ENCODE peak calls at places on chromosomes 13 and 19, in four cellular contexts. One of them, this sample, is unnamed.

GRCh38 chr19:53945441-53945840 is 17.3 kb upstream of the CACNG8 start:
- DNase-seq in PC-3: peak
- DNase-seq in stomach: no peak
- DNase-seq in AG04450: no peak
- DNase-seq in this sample: no peak

GRCh38 chr19:14502334-14503092 is 6.6 kb upstream of the GIPC1 start:
- DNase-seq in stomach: no peak
- DNase-seq in PC-3: peak
- DNase-seq in AG04450: no peak
- DNase-seq in this sample: no peak

GRCh38 chr13:79646880-79647279 is 165.9 kb downstream of the NDFIP2 start:
- DNase-seq in PC-3: no peak
- DNase-seq in stomach: no peak
- DNase-seq in AG04450: no peak
- DNase-seq in this sample: no peak

GRCh38 chr19:53007200-53008054 is 6.3 kb upstream of the ERVV-1 start:
- DNase-seq in stomach: no peak
- DNase-seq in PC-3: no peak
- DNase-seq in AG04450: no peak
- DNase-seq in this sample: no peak

GRCh38 chr19:2330632-2331284 is 2.3 kb downstream of the SPPL2B start:
- DNase-seq in stomach: peak
- DNase-seq in PC-3: no peak
- DNase-seq in AG04450: no peak
- DNase-seq in this sample: no peak

GRCh38 chr19:52778811-52779210 is 7.8 kb downstream of the ZNF600 start:
- DNase-seq in PC-3: no peak
- DNase-seq in AG04450: no peak
- DNase-seq in stomach: no peak
- DNase-seq in this sample: no peak

GRCh38 chr13:113814435-113814821 is 49.4 kb downstream of the GAS6 start:
- DNase-seq in stomach: no peak
- DNase-seq in PC-3: peak
- DNase-seq in AG04450: no peak
- DNase-seq in this sample: no peak

GRCh38 chr13:100176781-100177389 is 88.0 kb downstream of the PCCA start:
- DNase-seq in stomach: no peak
- DNase-seq in AG04450: peak
- DNase-seq in PC-3: no peak
- DNase-seq in this sample: no peak

GRCh38 chr19:42276821-42277220 is 7.8 kb downstream of the CIC start:
- DNase-seq in stomach: no peak
- DNase-seq in PC-3: no peak
- DNase-seq in AG04450: no peak
- DNase-seq in this sample: no peak

GRCh38 chr19:45349126-45349415 is 8.5 kb downstream of the KLC3 start:
- DNase-seq in AG04450: no peak
- DNase-seq in PC-3: no peak
- DNase-seq in stomach: no peak
- DNase-seq in this sample: no peak

GRCh38 chr19:54180691-54181091 is 7.7 kb upstream of the TMC4 start:
- DNase-seq in stomach: no peak
- DNase-seq in AG04450: no peak
- DNase-seq in PC-3: peak
- DNase-seq in this sample: no peak

GRCh38 chr13:107361666-107362065 is 793.7 kb upstream of the ARGLU1 start:
- DNase-seq in stomach: no peak
- DNase-seq in PC-3: no peak
- DNase-seq in AG04450: no peak
- DNase-seq in this sample: no peak

GRCh38 chr19:1318678-1319471 is 33.2 kb downstream of the EFNA2 start:
- DNase-seq in PC-3: no peak
- DNase-seq in stomach: no peak
- DNase-seq in AG04450: no peak
- DNase-seq in this sample: no peak

GRCh38 chr13:112218416-112218815 is 151.5 kb downstream of the SOX1 start:
- DNase-seq in PC-3: no peak
- DNase-seq in stomach: no peak
- DNase-seq in AG04450: no peak
- DNase-seq in this sample: no peak

GRCh38 chr19:17859533-17860330 is at the start of gene RPL18A:
- DNase-seq in stomach: peak
- DNase-seq in AG04450: peak
- DNase-seq in PC-3: peak
- DNase-seq in this sample: peak

GRCh38 chr19:8192227-8192820 is 16.8 kb upstream of the CERS4 start:
- DNase-seq in AG04450: no peak
- DNase-seq in PC-3: no peak
- DNase-seq in stomach: no peak
- DNase-seq in this sample: no peak

GRCh38 chr19:6806488-6806887 is 34.0 kb downstream of the VAV1 start:
- DNase-seq in PC-3: peak
- DNase-seq in stomach: no peak
- DNase-seq in AG04450: no peak
- DNase-seq in this sample: no peak

DNA sequence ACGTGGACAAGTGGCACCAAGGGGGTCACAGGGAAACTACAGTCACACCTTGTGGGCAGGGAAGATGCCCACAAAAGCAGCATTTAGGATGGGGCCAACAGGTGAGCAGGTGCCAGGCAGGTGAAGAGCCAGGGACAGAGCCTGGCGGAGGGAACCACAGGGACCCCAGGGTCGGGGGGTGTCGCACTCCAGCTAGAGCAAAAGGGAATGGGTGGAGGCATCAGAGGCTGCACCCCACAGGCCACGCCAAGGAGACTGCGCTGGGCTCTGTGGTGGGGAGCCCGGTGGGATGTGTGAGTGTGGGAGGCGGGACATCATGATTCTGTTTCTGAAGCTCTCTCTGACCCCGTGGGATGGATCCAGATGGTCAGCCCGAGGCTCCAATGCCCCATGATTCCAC is 66.7 kb downstream of the EPS15L1 start:
- DNase-seq in stomach: no peak
- DNase-seq in AG04450: no peak
- DNase-seq in PC-3: no peak
- DNase-seq in this sample: no peak
- H3K27ac ChIP-seq in stomach: peak
- H3K27ac ChIP-seq in AG04450: no peak
- H3K27ac ChIP-seq in PC-3: no peak
- H3K27ac ChIP-seq in this sample: peak

DNA sequence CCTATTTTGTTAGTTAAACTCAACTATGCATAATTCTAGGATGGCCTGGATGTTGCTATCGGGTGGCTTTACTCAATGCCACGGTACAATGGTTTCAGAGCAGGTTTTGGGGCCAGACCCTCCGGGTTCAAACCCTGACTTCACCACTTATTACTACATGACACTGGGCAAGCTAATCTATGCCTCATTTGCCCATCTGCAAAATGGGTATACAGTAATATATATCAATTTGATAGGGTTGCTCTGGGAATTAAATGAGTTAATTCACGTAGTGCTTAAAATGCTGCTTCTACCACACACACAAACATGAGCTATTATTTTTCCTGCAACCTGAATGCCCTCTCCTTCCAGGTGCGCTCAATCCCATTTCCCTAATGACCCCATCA is 839 bp downstream of the ESD start:
- DNase-seq in PC-3: no peak
- DNase-seq in AG04450: no peak
- DNase-seq in stomach: no peak
- DNase-seq in this sample: no peak
- H3K27ac ChIP-seq in PC-3: peak
- H3K27ac ChIP-seq in AG04450: peak
- H3K27ac ChIP-seq in stomach: peak
- H3K27ac ChIP-seq in this sample: peak

DNA sequence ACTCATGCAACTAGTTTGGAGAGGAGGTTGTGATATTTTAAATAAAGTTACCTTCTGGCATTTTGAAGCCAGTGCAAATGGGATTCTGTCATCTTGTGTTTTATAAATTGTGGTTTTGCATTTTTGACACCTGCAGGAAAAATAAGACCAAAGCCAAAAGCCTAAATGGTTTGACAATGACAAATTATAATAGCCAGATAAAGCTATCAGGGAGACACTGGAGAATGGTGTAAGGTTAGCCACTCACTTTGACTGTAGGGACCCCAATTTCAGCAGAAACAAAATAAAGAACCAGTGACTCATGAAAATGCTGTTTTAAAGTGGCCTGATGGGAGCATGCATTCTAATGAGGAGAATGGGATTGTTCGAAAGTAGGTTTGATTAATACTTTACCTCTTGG is 193.1 kb downstream of the KLF5 start:
- DNase-seq in stomach: no peak
- DNase-seq in PC-3: no peak
- DNase-seq in AG04450: no peak
- DNase-seq in this sample: no peak
- H3K27ac ChIP-seq in stomach: no peak
- H3K27ac ChIP-seq in PC-3: no peak
- H3K27ac ChIP-seq in AG04450: no peak
- H3K27ac ChIP-seq in this sample: no peak

GRCh38 chr19:13165091-13165997 is 15.1 kb downstream of the IER2 start:
- DNase-seq in AG04450: no peak
- DNase-seq in stomach: no peak
- DNase-seq in PC-3: peak
- DNase-seq in this sample: no peak
- H3K27ac ChIP-seq in AG04450: peak
- H3K27ac ChIP-seq in stomach: peak
- H3K27ac ChIP-seq in PC-3: peak
- H3K27ac ChIP-seq in this sample: peak

GRCh38 chr13:49580980-49581680 is 4.2 kb downstream of the RCBTB1 start:
- DNase-seq in PC-3: no peak
- DNase-seq in AG04450: no peak
- DNase-seq in stomach: no peak
- DNase-seq in this sample: no peak

GRCh38 chr13:49585220-49586157 is at the start of gene RCBTB1:
- DNase-seq in stomach: peak
- DNase-seq in PC-3: peak
- DNase-seq in AG04450: no peak
- DNase-seq in this sample: peak

GRCh38 chr13:49587311-49587847 is 2.0 kb upstream of the RCBTB1 start:
- DNase-seq in stomach: no peak
- DNase-seq in PC-3: peak
- DNase-seq in AG04450: no peak
- DNase-seq in this sample: no peak

GRCh38 chr13:49586717-49587116 is 1.4 kb upstream of the RCBTB1 start:
- DNase-seq in stomach: no peak
- DNase-seq in PC-3: peak
- DNase-seq in AG04450: no peak
- DNase-seq in this sample: no peak

GRCh38 chr13:49584771-49585182 is 581 bp downstream of the RCBTB1 start:
- DNase-seq in stomach: no peak
- DNase-seq in AG04450: no peak
- DNase-seq in PC-3: peak
- DNase-seq in this sample: no peak
- H3K27ac ChIP-seq in stomach: peak
- H3K27ac ChIP-seq in AG04450: peak
- H3K27ac ChIP-seq in PC-3: no peak
- H3K27ac ChIP-seq in this sample: peak

This sample was measured in coronary artery.